ENCODE peak calls at places on chromosomes 1 and 21, in ten cellular contexts. Y, E, I, W, O, C, L, F, Z and A are unnamed samples.

GRCh38 chr1:41935226-41935625 is 16.5 kb upstream of the HIVEP3 start:
- DNase-seq in L (peak), C (peak), E (no peak), Z (no peak), O (no peak), I (no peak), F (peak), W (no peak), Y (no peak), A (no peak)

GRCh38 chr1:37038079-37038702 is 3.9 kb upstream of the GRIK3 start:
- DNase-seq in W (peak), Y (peak), I (no peak), C (no peak), Z (no peak), F (no peak), O (no peak), E (peak), L (no peak), A (peak)

GRCh38 chr1:192550922-192551534 is 24.5 kb upstream of the RGS1 start:
- DNase-seq in E (peak), I (no peak), F (peak), L (peak), Z (no peak), O (no peak), W (no peak), Y (no peak), C (peak), A (no peak)

GRCh38 chr1:160007577-160008200 is 24.1 kb downstream of the PIGM start:
- DNase-seq in F (peak), E (peak), L (no peak), Z (no peak), O (no peak), W (no peak), C (no peak), Y (peak), I (no peak), A (no peak)

GRCh38 chr1:107802654-107803053 is 162.3 kb downstream of the VAV3 start:
- DNase-seq in I (no peak), L (no peak), E (no peak), Z (no peak), C (no peak), W (no peak), Y (no peak), O (no peak), F (no peak), A (no peak)

GRCh38 chr1:168942165-168942564 is 164.3 kb upstream of the ATP1B1 start:
- DNase-seq in E (peak), I (no peak), F (no peak), Y (no peak), W (no peak), C (no peak), O (no peak), Z (no peak), L (no peak), A (no peak)

GRCh38 chr1:93878889-93879586 is at the start of gene DNTTIP2:
- DNase-seq in C (peak), E (peak), I (peak), Z (peak), F (peak), O (peak), Y (peak), L (peak), W (peak), A (peak)

GRCh38 chr1:32345289-32345827 is 9.3 kb upstream of the MARCKSL1 start:
- DNase-seq in I (no peak), E (no peak), C (peak), W (no peak), F (peak), Z (no peak), Y (no peak), O (no peak), L (no peak), A (no peak)

GRCh38 chr1:88350648-88351047 is 333.4 kb upstream of the PKN2 start:
- DNase-seq in C (no peak), I (no peak), Z (no peak), O (no peak), W (no peak), E (no peak), Y (no peak), F (no peak), L (no peak), A (no peak)

GRCh38 chr1:19319196-19319595 is 7.1 kb downstream of the SLC66A1 start:
- DNase-seq in I (no peak), Z (no peak), L (no peak), C (no peak), F (peak), W (no peak), E (no peak), O (no peak), Y (no peak), A (no peak)

DNA sequence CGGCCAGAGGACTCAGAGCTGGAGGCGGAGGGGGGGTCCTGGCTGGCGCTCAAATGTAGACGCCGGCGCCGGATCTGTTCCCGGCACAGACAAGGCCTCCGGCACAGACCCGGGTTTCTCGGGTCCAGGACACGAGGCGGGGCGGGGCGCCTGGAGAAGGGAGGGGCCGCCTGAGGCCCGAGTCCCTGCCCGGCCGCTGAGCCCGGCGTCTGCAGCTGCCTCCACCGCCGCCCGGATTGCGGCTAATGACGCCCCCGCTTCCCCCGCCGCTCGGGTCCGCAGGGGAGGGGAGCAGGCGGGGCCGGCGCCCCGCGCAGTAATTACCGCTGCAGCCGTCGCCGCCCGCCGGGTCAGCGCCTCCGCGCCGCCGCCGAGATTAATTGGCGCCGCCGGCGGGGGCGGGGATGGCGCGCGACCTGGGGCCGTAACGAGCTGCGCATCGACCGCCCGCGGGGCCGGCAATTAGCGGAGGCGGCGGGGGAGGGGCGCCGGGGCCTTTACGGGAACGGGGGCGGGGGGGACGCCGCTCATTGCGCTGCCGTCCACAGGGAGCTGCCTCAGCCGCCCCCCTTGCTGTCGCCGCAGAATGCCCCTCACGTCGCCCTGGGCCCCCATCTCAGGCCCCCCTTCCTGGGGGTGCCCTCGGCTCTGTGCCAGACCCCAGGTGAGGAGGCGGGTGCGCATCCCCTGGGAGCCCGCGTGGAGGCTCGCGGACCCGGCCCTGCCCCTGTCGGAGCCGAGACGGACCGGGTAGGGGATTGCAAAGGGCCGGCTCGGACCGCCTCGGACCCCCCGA is 17.3 kb downstream of the NOC2L start:
- DNase-seq in L (peak), W (peak), Z (no peak), Y (peak), C (peak), F (peak), E (peak), O (peak), I (peak), A (peak)
- H3K4me3 ChIP-seq in L (no peak), W (peak), Z (peak), Y (peak), C (peak), F (peak), E (peak), O (peak), I (no peak), A (peak)

GRCh38 chr1:34794790-34795180 is 2.0 kb downstream of the GJA4 start:
- DNase-seq in C (no peak), Y (no peak), E (no peak), Z (no peak), F (no peak), L (no peak), O (no peak), I (no peak), W (no peak), A (no peak)

GRCh38 chr1:34790985-34791384 is 1.8 kb upstream of the GJA4 start:
- DNase-seq in L (no peak), O (no peak), E (no peak), Y (no peak), W (peak), I (peak), C (no peak), F (no peak), Z (no peak), A (no peak)

GRCh38 chr1:34794001-34794789 is 1.4 kb downstream of the GJA4 start:
- DNase-seq in F (no peak), Z (no peak), Y (no peak), E (no peak), I (no peak), W (no peak), C (no peak), L (no peak), O (no peak), A (no peak)

GRCh38 chr1:34792868-34793727 is at the start of gene GJA4:
- DNase-seq in Y (peak), O (no peak), C (no peak), L (no peak), Z (no peak), I (no peak), F (no peak), E (no peak), W (peak), A (no peak)

DNA sequence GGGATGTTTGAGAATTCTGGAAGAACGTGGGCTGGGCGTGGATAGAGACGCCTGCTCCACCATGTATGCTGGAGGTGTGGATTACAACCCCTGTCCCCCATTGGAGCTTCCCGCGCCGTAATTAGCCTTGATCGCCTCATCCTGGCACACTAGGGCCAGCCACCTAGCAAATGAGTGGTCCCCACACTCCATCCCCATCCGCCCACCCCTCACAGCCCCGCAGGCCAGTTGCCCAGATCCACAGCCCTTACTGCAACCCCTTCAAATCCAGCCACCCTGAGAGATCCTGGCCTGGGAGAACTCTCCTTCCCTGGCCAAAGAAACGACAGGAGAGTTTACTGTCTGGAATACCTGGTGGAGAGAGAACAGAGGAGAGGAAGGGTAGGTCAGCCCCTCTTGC is 375 bp upstream of the GJA4 start:
- DNase-seq in W (no peak), O (no peak), Z (no peak), C (no peak), F (no peak), L (no peak), Y (no peak), I (no peak), E (no peak), A (no peak)
- H3K4me3 ChIP-seq in W (peak), O (peak), Z (no peak), C (no peak), F (no peak), L (no peak), Y (peak), I (no peak), E (no peak), A (no peak)

GRCh38 chr1:161227196-161227871 is 1.5 kb downstream of the TOMM40L start:
- DNase-seq in Y (peak), E (peak), W (peak), Z (peak), F (peak), O (peak), I (peak), C (peak), L (peak), A (peak)
- H3K4me3 ChIP-seq in Y (peak), E (peak), W (peak), Z (no peak), F (no peak), O (peak), I (no peak), C (peak), L (peak), A (peak)

GRCh38 chr21:34670962-34671348 is 2.2 kb downstream of the CLIC6 start:
- DNase-seq in Y (peak), L (no peak), E (no peak), I (no peak), Z (no peak), F (no peak), C (no peak), O (no peak), W (no peak), A (no peak)
- H3K4me3 ChIP-seq in Y (peak), L (peak), E (no peak), I (no peak), Z (peak), F (no peak), C (no peak), O (peak), W (peak), A (no peak)

GRCh38 chr1:220884109-220884980 is 5.1 kb downstream of the HLX start:
- DNase-seq in Z (no peak), F (no peak), I (no peak), E (no peak), C (no peak), Y (peak), W (no peak), O (no peak), L (no peak), A (no peak)
- H3K4me3 ChIP-seq in Z (no peak), F (no peak), I (no peak), E (no peak), C (no peak), Y (peak), W (peak), O (no peak), L (no peak), A (no peak)

DNA sequence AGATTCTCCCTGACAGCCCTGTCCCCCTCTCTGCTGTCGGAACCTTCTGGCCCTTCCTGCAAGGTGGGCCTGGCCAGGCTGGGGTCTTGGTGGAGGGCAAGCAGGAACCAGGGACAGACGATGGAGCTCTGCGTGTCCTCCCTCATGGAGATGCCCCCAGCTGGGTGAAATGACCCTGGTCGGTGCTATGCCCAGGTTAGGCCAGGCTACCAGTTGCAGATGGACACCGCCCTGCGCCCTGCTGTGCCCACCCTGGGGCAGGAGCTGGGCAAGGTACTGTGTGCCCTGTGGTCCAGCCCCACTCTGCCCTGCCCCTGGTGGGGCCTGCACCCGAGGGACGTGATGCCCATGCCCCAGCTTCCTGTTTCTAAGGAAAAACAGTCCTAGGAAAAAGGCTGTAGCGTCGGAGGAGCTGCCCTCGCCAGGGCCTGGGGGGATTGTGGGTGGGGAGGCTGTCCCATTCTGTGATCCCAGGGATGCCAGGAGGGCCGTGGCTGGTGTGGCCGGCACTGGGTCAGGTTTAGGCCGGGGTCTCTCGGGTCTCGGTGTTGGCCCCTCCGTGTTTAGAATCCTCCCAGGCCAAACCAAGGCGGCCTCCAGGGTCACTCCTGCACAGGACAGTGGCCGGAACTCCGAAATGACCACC is 77.6 kb downstream of the MORN1 start:
- DNase-seq in Z (no peak), F (no peak), I (no peak), L (no peak), C (no peak), W (no peak), O (no peak), E (no peak), Y (no peak), A (no peak)
- H3K4me3 ChIP-seq in Z (no peak), F (peak), I (peak), L (peak), C (peak), W (peak), O (peak), E (peak), Y (peak), A (no peak)

DNA sequence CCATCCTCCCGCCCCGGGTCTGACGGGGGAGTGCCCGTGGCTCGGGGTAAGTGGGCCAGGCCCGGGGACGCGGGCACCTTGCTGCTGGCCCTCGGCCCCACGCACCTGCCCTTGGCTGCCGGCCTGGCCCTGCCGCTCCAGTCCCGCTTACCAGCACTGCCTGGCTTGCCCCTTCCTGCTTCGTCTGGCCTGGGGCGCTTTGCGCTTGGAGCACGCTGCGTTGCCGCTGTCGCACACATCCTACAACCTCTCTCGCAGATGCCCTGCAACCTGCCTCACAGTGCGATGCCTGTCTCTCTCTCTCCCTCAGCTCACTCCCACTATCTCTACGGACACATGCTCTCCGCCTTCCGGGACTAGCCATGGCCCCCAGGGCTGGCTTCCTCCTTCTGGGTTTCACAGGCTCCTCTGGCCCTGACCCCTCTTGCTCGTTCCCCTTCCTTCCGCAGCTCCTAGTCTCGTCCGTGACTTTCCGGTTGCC is 9.7 kb downstream of the MYOG start:
- DNase-seq in E (no peak), C (no peak), W (no peak), L (no peak), Y (no peak), F (no peak), Z (no peak), O (no peak), I (no peak), A (no peak)
- H3K4me3 ChIP-seq in E (no peak), C (no peak), W (peak), L (no peak), Y (peak), F (no peak), Z (no peak), O (peak), I (peak), A (no peak)

DNA sequence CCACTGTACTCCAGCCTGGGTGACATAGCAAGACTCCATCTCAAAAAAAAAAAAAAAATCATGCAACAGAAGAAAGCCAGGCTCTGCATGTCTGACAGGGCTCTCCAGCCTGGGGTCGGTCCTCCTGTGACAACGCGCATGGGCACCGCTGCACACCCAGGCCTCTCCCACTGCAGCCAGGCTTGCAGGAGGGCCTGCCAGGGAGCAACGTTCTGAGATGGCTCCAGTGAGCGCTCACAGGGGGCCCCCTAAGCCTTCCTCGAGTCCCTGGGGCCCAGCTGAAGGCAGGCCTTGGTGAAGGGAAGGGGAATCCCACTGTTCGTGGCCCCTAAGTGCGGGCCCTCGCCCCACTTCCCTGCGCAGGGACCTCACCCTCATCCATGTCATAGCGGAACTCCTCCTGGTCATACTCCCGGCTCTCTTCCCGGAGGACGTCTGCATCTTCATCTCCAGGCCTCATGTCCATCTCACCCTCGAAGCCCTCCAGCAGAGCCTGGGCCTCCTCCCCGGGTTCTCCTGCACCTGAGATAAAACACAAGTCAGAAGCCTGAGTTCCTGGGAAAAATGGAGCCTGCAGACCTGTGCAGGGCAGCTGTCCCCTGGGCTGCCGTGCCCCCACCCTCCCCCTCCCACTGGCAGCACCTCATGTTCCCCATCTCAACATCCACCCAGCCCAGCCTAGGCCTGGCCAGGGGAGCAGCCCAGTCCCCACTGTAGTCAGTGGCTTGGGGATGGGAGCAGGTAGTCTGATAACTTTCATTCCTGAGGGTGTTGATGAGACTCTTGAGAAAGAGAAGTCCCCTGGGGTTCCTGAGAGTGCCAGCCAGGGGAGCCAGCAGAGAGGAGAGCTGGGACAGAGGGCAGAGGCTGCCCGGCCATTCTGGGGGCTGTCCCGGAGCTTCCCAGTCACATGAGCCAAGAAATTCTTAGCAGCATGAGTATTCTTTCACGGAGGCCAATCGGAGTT is 20.2 kb downstream of the RSPH1 start:
- DNase-seq in C (no peak), Y (no peak), E (no peak), F (no peak), Z (no peak), I (no peak), L (no peak), O (no peak), W (no peak), A (no peak)
- H3K4me3 ChIP-seq in C (no peak), Y (no peak), E (no peak), F (no peak), Z (no peak), I (no peak), L (no peak), O (no peak), W (no peak), A (no peak)

DNA sequence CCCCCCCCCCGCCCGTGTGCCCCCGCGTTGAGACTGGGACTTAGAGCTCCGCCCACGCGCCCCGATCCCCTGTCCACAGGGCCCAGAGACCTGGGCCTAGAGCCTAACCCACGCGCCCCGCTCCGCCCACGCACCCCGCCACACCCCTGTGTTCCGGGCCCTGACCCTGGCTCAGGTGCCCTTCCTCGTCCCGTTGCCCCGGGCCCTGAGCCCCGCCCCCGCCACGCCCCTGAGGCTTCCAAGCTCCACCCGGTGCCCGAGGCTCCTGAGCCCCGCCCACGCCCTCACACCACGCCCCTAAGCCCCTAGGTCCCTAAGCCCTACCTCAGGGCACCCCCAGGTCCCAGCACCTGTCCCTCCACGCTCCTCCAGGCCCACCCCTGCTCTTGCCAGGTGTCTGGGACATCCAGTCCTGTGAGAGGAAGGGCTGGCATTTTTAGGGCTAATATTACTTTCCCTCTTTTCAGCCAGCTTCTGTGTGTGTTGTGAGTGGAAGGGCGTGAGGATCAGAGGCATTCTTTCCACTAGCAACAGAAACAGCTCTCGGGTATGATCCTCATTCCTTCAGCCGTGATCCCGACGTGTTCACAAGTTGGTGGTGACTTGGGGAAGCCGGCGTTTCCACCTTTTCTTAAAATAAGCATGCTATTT is 614 bp upstream of the GPR157 start:
- DNase-seq in C (no peak), Y (peak), E (peak), F (no peak), O (peak), W (peak), Z (peak), L (no peak), I (peak), A (peak)
- H3K4me3 ChIP-seq in C (no peak), Y (peak), E (peak), F (peak), O (peak), W (peak), Z (peak), L (peak), I (peak), A (peak)